ENCODE peak calls at places on chromosomes 7 and 10, in ten cellular contexts. T, O, D, G, B, K, E, I, Z and Y are unnamed samples.

GRCh38 chr7:14894826-14895225 is 7.7 kb downstream of the DGKB start:
- DNase-seq in T (no peak), O (no peak), D (no peak), G (no peak), B (no peak), K (no peak), E (no peak), I (no peak), Z (no peak), Y (no peak)

GRCh38 chr10:43287056-43288007 is 20.5 kb upstream of the RASGEF1A start:
- DNase-seq in T (peak), O (no peak), D (no peak), G (peak), B (peak), K (peak), E (no peak), I (no peak), Z (no peak), Y (peak)

GRCh38 chr10:99536400-99537254 is 3.9 kb downstream of the NKX2-3 start:
- DNase-seq in T (no peak), O (no peak), D (no peak), G (no peak), B (no peak), K (no peak), E (no peak), I (no peak), Z (no peak), Y (peak)

GRCh38 chr10:76433161-76434005 is 1002.0 kb downstream of the LRMDA start:
- DNase-seq in T (no peak), O (peak), D (peak), G (peak), B (no peak), K (no peak), E (no peak), I (no peak), Z (no peak), Y (peak)

GRCh38 chr7:20403356-20403755 is 72.7 kb downstream of the ITGB8 start:
- DNase-seq in T (no peak), O (peak), D (no peak), G (no peak), B (no peak), K (no peak), E (no peak), I (peak), Z (no peak), Y (no peak)

GRCh38 chr7:112238852-112239610 is 32.5 kb downstream of the ZNF277 start:
- DNase-seq in T (no peak), O (no peak), D (no peak), G (no peak), B (peak), K (no peak), E (peak), I (no peak), Z (peak), Y (no peak)

GRCh38 chr10:73263948-73264347 is 11.5 kb upstream of the MRPS16 start:
- DNase-seq in T (no peak), O (no peak), D (no peak), G (no peak), B (peak), K (peak), E (peak), I (peak), Z (peak), Y (no peak)

GRCh38 chr10:66882271-66882670 is 43.6 kb upstream of the LRRTM3 start:
- DNase-seq in T (no peak), O (no peak), D (no peak), G (no peak), B (no peak), K (no peak), E (no peak), I (no peak), Z (no peak), Y (no peak)

GRCh38 chr10:69479241-69479730 is 28.0 kb downstream of the TSPAN15 start:
- DNase-seq in T (no peak), O (peak), D (peak), G (no peak), B (no peak), K (no peak), E (no peak), I (no peak), Z (no peak), Y (peak)

GRCh38 chr10:100183482-100183881 is 2.3 kb downstream of the ERLIN1 start:
- DNase-seq in T (peak), O (no peak), D (no peak), G (peak), B (no peak), K (no peak), E (peak), I (peak), Z (no peak), Y (no peak)

GRCh38 chr7:114921636-114922150 is at the start of gene MDFIC:
- DNase-seq in T (peak), O (no peak), D (peak), G (no peak), B (peak), K (peak), E (no peak), I (no peak), Z (no peak), Y (peak)

GRCh38 chr7:156603004-156603403 is 37.6 kb upstream of the RNF32 start:
- DNase-seq in T (peak), O (no peak), D (no peak), G (no peak), B (no peak), K (no peak), E (no peak), I (no peak), Z (no peak), Y (no peak)

GRCh38 chr7:42964849-42965805 is 33.0 kb downstream of the MRPL32 start:
- DNase-seq in T (no peak), O (no peak), D (no peak), G (no peak), B (no peak), K (peak), E (no peak), I (peak), Z (peak), Y (no peak)

GRCh38 chr7:127514499-127514898 is 70.9 kb downstream of the GCC1 start:
- DNase-seq in T (no peak), O (no peak), D (no peak), G (no peak), B (peak), K (peak), E (peak), I (peak), Z (peak), Y (no peak)

GRCh38 chr10:73798927-73799563 is 12.4 kb downstream of the NDST2 start:
- DNase-seq in T (no peak), O (no peak), D (no peak), G (no peak), B (no peak), K (no peak), E (no peak), I (no peak), Z (no peak), Y (no peak)

GRCh38 chr10:34290412-34291082 is 524.5 kb downstream of the PARD3 start:
- DNase-seq in T (no peak), O (no peak), D (peak), G (no peak), B (no peak), K (no peak), E (peak), I (peak), Z (peak), Y (peak)

GRCh38 chr10:77190275-77190674 is 447.3 kb downstream of the KCNMA1 start:
- DNase-seq in T (no peak), O (no peak), D (no peak), G (no peak), B (no peak), K (no peak), E (no peak), I (no peak), Z (no peak), Y (no peak)

GRCh38 chr10:73857446-73857845 is 16.9 kb downstream of the CAMK2G start:
- DNase-seq in T (no peak), O (no peak), D (no peak), G (no peak), B (no peak), K (no peak), E (no peak), I (no peak), Z (peak), Y (no peak)

GRCh38 chr10:84114088-84114667 is 25.1 kb upstream of the GHITM start:
- DNase-seq in T (no peak), O (no peak), D (no peak), G (no peak), B (no peak), K (no peak), E (no peak), I (no peak), Z (no peak), Y (no peak)

GRCh38 chr7:46160861-46161260 is 239.8 kb upstream of the IGFBP3 start:
- DNase-seq in T (no peak), O (no peak), D (no peak), G (peak), B (no peak), K (no peak), E (no peak), I (no peak), Z (peak), Y (no peak)

GRCh38 chr7:133839129-133839528 is 288.0 kb upstream of the LRGUK start:
- DNase-seq in T (no peak), O (no peak), D (no peak), G (no peak), B (no peak), K (no peak), E (no peak), I (no peak), Z (no peak), Y (no peak)

GRCh38 chr7:148852272-148852671 is 31.8 kb downstream of the EZH2 start:
- DNase-seq in T (no peak), O (no peak), D (no peak), G (no peak), B (no peak), K (no peak), E (no peak), I (no peak), Z (no peak), Y (no peak)

GRCh38 chr10:13492493-13493180 is 36.2 kb downstream of the BEND7 start:
- DNase-seq in T (no peak), O (no peak), D (no peak), G (no peak), B (no peak), K (no peak), E (no peak), I (no peak), Z (no peak), Y (no peak)

GRCh38 chr7:117072620-117073118 is 119.4 kb downstream of the ST7 start:
- DNase-seq in T (no peak), O (peak), D (peak), G (no peak), B (no peak), K (no peak), E (peak), I (peak), Z (peak), Y (peak)

GRCh38 chr7:117074378-117074777 is 121.1 kb downstream of the ST7 start:
- DNase-seq in T (no peak), O (no peak), D (no peak), G (no peak), B (no peak), K (no peak), E (no peak), I (no peak), Z (no peak), Y (no peak)

GRCh38 chr7:117077658-117078057 is 124.4 kb downstream of the ST7 start:
- DNase-seq in T (no peak), O (no peak), D (no peak), G (no peak), B (no peak), K (no peak), E (no peak), I (no peak), Z (no peak), Y (no peak)

GRCh38 chr7:117075934-117076333 is 122.6 kb downstream of the ST7 start:
- DNase-seq in T (no peak), O (no peak), D (no peak), G (no peak), B (no peak), K (no peak), E (no peak), I (no peak), Z (no peak), Y (no peak)

GRCh38 chr7:117076426-117076943 is 123.2 kb downstream of the ST7 start:
- DNase-seq in T (no peak), O (peak), D (no peak), G (no peak), B (no peak), K (no peak), E (no peak), I (no peak), Z (no peak), Y (peak)
- H3K4me3 ChIP-seq in T (no peak), O (no peak), D (no peak), G (no peak), B (no peak), K (no peak), E (no peak), I (no peak), Z (no peak), Y (no peak)

GRCh38 chr10:79910344-79910743 is 38.6 kb downstream of the SFTPD start:
- DNase-seq in T (no peak), O (no peak), D (no peak), G (no peak), B (no peak), K (peak), E (no peak), I (no peak), Z (no peak), Y (no peak)

GRCh38 chr10:79904671-79905321 is 44.1 kb downstream of the SFTPD start:
- DNase-seq in T (peak), O (peak), D (peak), G (peak), B (no peak), K (peak), E (peak), I (peak), Z (peak), Y (peak)

GRCh38 chr10:79910836-79911235 is 38.1 kb downstream of the SFTPD start:
- DNase-seq in T (no peak), O (no peak), D (no peak), G (no peak), B (no peak), K (no peak), E (no peak), I (no peak), Z (no peak), Y (no peak)

DNA sequence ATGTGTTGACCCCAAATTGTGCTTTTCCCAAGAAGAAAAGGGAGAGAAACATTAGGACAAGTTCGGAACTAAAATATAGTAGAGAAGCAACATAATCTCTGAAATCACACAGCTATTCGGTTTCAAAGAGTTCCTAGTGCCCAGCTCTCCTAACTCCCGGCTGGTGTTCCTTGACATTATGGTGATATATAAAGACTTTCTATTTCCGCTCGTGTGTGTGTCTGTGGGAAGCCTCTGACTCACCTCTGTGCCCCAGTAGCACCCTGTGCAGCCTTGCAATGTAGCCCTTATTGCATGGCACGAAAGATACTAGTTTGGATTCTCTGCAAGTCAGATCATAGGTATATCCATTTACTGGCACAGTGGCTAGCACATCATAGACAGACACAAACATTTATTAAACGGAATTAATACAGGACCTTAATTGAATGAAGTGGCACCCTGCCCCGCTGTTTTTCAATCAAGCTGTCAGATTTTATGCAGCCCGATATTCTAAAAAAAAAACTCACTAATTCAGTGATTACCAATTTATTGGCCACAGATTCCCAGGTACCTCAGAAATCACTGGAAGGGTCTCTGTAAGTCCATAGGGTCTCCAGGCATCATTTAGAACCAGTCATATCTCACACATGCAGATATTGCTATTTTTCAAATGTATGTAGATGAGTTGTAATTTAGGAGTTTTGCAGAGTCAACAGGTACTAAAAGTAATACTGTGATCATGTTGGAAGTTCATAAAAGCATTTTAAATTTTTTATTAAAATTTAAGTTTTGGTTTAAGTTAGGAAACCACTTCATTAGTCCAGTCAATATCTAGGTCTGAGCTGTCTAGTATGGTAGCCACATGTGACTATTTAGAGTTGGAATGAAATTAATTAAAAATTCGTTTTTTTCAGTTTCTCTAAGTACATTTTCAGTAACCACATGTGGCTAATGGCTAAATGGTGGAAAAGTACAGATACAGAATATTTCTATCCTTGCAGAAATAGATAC is 43.3 kb downstream of the SFTPD start:
- DNase-seq in T (no peak), O (no peak), D (peak), G (peak), B (no peak), K (no peak), E (peak), I (peak), Z (peak), Y (no peak)
- H3K4me3 ChIP-seq in T (peak), O (peak), D (peak), G (peak), B (peak), K (peak), E (peak), I (peak), Z (peak), Y (peak)

DNA sequence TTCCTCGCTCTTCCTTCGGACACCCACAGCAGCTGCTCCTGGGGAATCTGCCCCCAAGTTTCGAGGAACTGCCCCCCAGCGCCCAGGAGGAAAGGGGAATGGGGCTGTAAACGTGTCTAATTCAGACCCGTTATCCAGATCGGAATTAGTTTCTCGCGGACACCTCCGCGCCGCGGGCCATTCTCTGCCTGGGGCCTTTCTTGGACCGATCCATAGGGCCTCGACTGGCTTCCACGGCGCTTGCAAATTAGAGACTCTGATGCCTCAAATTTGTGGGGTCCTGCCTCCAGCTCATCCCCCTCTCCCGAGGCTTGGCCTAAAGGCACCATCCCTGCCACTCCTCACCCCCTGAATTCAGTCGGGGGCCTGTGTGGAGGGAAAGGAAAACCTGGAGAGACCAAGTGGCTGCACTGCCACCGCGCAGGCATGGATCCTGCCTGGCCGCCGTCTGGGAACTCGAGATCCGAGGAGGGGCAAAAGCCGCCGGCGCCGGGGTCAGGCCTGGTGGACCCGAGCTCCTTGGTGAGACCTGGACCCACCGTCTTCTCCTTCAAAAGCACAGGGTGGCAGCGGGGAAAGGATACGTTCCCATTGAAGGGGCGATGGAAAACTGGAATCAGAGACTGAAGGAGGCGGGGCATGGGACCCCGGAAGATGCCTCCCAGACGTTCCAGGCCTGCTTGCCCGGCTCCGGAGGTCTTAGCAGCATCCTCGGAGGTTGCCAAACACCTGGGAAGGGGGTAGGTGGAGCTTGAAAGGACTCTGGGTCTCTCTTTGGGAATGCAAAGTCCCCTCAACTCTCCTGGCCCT is 13.7 kb downstream of the LBX1 start:
- DNase-seq in T (no peak), O (no peak), D (no peak), G (no peak), B (no peak), K (no peak), E (no peak), I (no peak), Z (no peak), Y (no peak)
- H3K4me3 ChIP-seq in T (no peak), O (no peak), D (no peak), G (no peak), B (no peak), K (no peak), E (no peak), I (no peak), Z (no peak), Y (no peak)

GRCh38 chr10:97718659-97719142 is 5.2 kb downstream of the MARVELD1 start:
- DNase-seq in T (peak), O (no peak), D (peak), G (peak), B (peak), K (no peak), E (no peak), I (peak), Z (no peak), Y (peak)
- H3K4me3 ChIP-seq in T (no peak), O (no peak), D (no peak), G (no peak), B (peak), K (no peak), E (no peak), I (no peak), Z (no peak), Y (no peak)

GRCh38 chr10:103676058-103676785 is 179.2 kb downstream of the SH3PXD2A start:
- DNase-seq in T (no peak), O (peak), D (peak), G (no peak), B (no peak), K (no peak), E (peak), I (peak), Z (peak), Y (no peak)

GRCh38 chr10:103677486-103677885 is 177.9 kb downstream of the SH3PXD2A start:
- DNase-seq in T (no peak), O (no peak), D (no peak), G (no peak), B (no peak), K (no peak), E (no peak), I (no peak), Z (no peak), Y (no peak)

GRCh38 chr10:103678104-103678526 is 177.3 kb downstream of the SH3PXD2A start:
- DNase-seq in T (peak), O (peak), D (peak), G (no peak), B (no peak), K (peak), E (peak), I (peak), Z (peak), Y (no peak)

GRCh38 chr10:103679096-103679790 is 176.1 kb downstream of the SH3PXD2A start:
- DNase-seq in T (no peak), O (peak), D (no peak), G (no peak), B (no peak), K (peak), E (peak), I (no peak), Z (peak), Y (no peak)

DNA sequence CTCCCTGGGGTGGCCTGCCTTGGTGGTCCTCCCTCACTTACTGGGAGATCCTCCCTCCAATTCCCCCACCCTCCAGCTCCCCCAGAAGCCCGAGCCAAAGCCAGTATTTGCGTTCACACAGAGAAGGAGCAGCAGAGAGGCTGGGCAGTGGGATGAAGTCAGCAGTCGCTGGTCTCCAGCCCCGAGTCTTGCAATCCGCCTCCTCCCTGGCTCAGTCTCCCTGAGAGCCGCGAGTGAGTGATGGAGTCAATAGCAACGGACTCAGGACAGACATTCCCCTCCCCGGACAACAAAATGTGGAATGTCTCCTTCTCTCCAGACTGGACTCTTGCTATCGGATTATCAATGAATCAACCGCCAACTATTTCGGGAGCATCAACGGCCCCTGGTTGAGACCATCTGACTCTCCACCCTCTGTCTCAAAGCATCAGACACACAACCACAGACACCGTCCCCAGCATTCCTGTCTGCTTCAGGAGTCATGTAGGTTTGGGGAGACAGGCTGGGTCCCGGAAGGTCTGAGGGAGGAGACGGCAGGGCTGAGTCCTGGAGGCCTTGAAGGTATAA is 178.4 kb downstream of the SH3PXD2A start:
- DNase-seq in T (no peak), O (peak), D (no peak), G (no peak), B (no peak), K (no peak), E (peak), I (peak), Z (peak), Y (peak)
- H3K4me3 ChIP-seq in T (no peak), O (no peak), D (no peak), G (no peak), B (no peak), K (no peak), E (peak), I (no peak), Z (no peak), Y (no peak)

GRCh38 chr10:109274681-109275080 is 648.6 kb downstream of the XPNPEP1 start:
- DNase-seq in T (no peak), O (no peak), D (no peak), G (no peak), B (no peak), K (no peak), E (no peak), I (no peak), Z (no peak), Y (no peak)
- H3K4me3 ChIP-seq in T (no peak), O (no peak), D (no peak), G (no peak), B (no peak), K (no peak), E (no peak), I (no peak), Z (no peak), Y (no peak)

GRCh38 chr7:32887395-32887794 is 4.2 kb downstream of the KBTBD2 start:
- DNase-seq in T (no peak), O (no peak), D (no peak), G (no peak), B (no peak), K (no peak), E (no peak), I (no peak), Z (no peak), Y (no peak)
- H3K4me3 ChIP-seq in T (no peak), O (no peak), D (peak), G (no peak), B (no peak), K (no peak), E (no peak), I (no peak), Z (no peak), Y (no peak)